ENCODE peak calls at places on chromosomes 11 and 22, in four cellular contexts. W is GM06990, Z is Peyer's patch, C is kidney. Y is an unnamed sample.

GRCh38 chr11:114088836-114089235 is 29.3 kb downstream of the ZBTB16 start:
- DNase-seq in W (no peak), C (no peak), Z (no peak), Y (no peak)

GRCh38 chr11:117221775-117222517 is 9.9 kb downstream of the PCSK7 start:
- DNase-seq in W (no peak), Z (peak; percentile 55), C (peak; percentile 92), Y (no peak)

GRCh38 chr22:30628491-30628890 is 7.1 kb upstream of the SLC35E4 start:
- DNase-seq in W (no peak), C (no peak), Z (no peak), Y (no peak)

GRCh38 chr11:32374261-32374711 is 61.1 kb downstream of the WT1 start:
- DNase-seq in C (no peak), W (peak; percentile 44), Z (no peak), Y (peak; percentile 80)

GRCh38 chr11:1202154-1202775 is 20.6 kb upstream of the MUC5B start:
- DNase-seq in Z (peak; percentile 44), W (peak; percentile 6), C (peak; percentile 65), Y (peak; percentile 13)

GRCh38 chr11:118820412-118821357 is 29.7 kb upstream of the DDX6 start:
- DNase-seq in Z (peak; percentile 88), W (peak; percentile 86), C (peak; percentile 95), Y (peak; percentile 97)

GRCh38 chr11:19380375-19380774 is 139.6 kb upstream of the E2F8 start:
- DNase-seq in Z (no peak), C (no peak), W (no peak), Y (no peak)

GRCh38 chr11:119218141-119218878 is 12.2 kb downstream of the CBL start:
- DNase-seq in W (no peak), Z (no peak), C (no peak), Y (no peak)

GRCh38 chr11:66311965-66312548 is 4.8 kb downstream of the CD248 start:
- DNase-seq in C (peak; percentile 97), W (peak; percentile 94), Z (peak; percentile 96), Y (peak; percentile 94)

GRCh38 chr11:78419327-78419726 is 1.7 kb upstream of the GAB2 start:
- DNase-seq in W (no peak), Z (no peak), C (no peak), Y (no peak)

GRCh38 chr11:36153581-36153980 is 135.6 kb downstream of the COMMD9 start:
- DNase-seq in W (no peak), Z (no peak), C (no peak), Y (no peak)

GRCh38 chr11:65384301-65384889 is 1.9 kb upstream of the SLC25A45 start:
- DNase-seq in W (no peak), Z (no peak), C (no peak), Y (no peak)

GRCh38 chr22:20013382-20013871 is 3.2 kb downstream of the ARVCF start:
- DNase-seq in W (no peak), Z (peak; percentile 68), C (peak; percentile 89), Y (peak; percentile 62)

GRCh38 chr11:104897891-104898684 is at the start of gene CASP12:
- DNase-seq in W (peak; percentile 31), C (no peak), Z (no peak), Y (peak; percentile 74)

GRCh38 chr11:72141066-72141465 is 5.5 kb downstream of the FOLR3 start:
- DNase-seq in C (no peak), Z (no peak), W (no peak), Y (no peak)

GRCh38 chr11:63761173-63761572 is 7.4 kb downstream of the ZFTA start:
- DNase-seq in Z (no peak), C (no peak), W (no peak), Y (no peak)

GRCh38 chr11:85627332-85627997 is at the start of gene DLG2:
- DNase-seq in C (no peak), W (no peak), Z (no peak), Y (peak; percentile 23)

GRCh38 chr22:34804588-34804987 is 261.4 kb upstream of the ISX start:
- DNase-seq in Z (no peak), C (no peak), W (no peak), Y (peak; percentile 36)

GRCh38 chr22:17396531-17396930 is 27.3 kb downstream of the CECR2 start:
- DNase-seq in Z (no peak), C (no peak), W (no peak), Y (no peak)

GRCh38 chr22:33400891-33401290 is 342.7 kb upstream of the SYN3 start:
- DNase-seq in C (no peak), Z (no peak), W (no peak), Y (no peak)

GRCh38 chr11:104964247-104964646 is 4.1 kb downstream of the CASP4 start:
- DNase-seq in Z (no peak), W (no peak), C (no peak), Y (no peak)

GRCh38 chr11:129368889-129369672 is 6.6 kb upstream of the BARX2 start:
- DNase-seq in Z (no peak), C (no peak), W (no peak), Y (no peak)

GRCh38 chr11:102669664-102670063 is 35.9 kb downstream of the MMP27 start:
- DNase-seq in Z (no peak), W (no peak), C (no peak), Y (peak; percentile 6)

GRCh38 chr11:122765487-122766131 is 72.7 kb upstream of the CRTAM start:
- DNase-seq in C (no peak), Z (no peak), W (no peak), Y (no peak)

GRCh38 chr11:81345609-81346008 is 1388.1 kb downstream of the FAM181B start:
- DNase-seq in W (no peak), C (no peak), Z (no peak), Y (no peak)

GRCh38 chr22:37676691-37677627 is 1.5 kb downstream of the LGALS1 start:
- DNase-seq in C (peak; percentile 95), W (peak; percentile 93), Z (peak; percentile 87), Y (peak; percentile 93)

GRCh38 chr11:66976048-66976467 is 954 bp downstream of the C11orf86 start:
- DNase-seq in C (no peak), Z (no peak), W (no peak), Y (no peak)

GRCh38 chr11:8086001-8086479 is 5.0 kb downstream of the TUB start:
- DNase-seq in Z (no peak), C (no peak), W (no peak), Y (no peak)

GRCh38 chr11:99739464-99740089 is 718.8 kb downstream of the CNTN5 start:
- DNase-seq in C (no peak), Z (no peak), W (no peak), Y (peak; percentile 40)

GRCh38 chr11:67099841-67100324 is 19.2 kb upstream of the KDM2A start:
- DNase-seq in C (no peak), W (peak; percentile 53), Z (no peak), Y (peak; percentile 84)

GRCh38 chr22:23387827-23388491 is 192.1 kb downstream of the IGLL1 start:
- DNase-seq in Z (peak; percentile 52), W (no peak), C (peak; percentile 78), Y (no peak)

GRCh38 chr22:42695294-42695693 is 25.4 kb downstream of the A4GALT start:
- DNase-seq in Z (no peak), C (peak; percentile 56), W (no peak), Y (no peak)

GRCh38 chr22:19962909-19963806 is 21.5 kb upstream of the TXNRD2 start:
- DNase-seq in Z (peak; percentile 95), W (no peak), C (peak; percentile 94), Y (no peak)

GRCh38 chr11:65189191-65189590 is 7.5 kb downstream of the CAPN1 start:
- DNase-seq in Z (no peak), C (peak; percentile 16), W (no peak), Y (no peak)

GRCh38 chr22:44580756-44581435 is 82.9 kb upstream of the RTL6 start:
- DNase-seq in C (peak; percentile 26), W (no peak), Z (peak; percentile 9), Y (no peak)

GRCh38 chr11:2105536-2105935 is 33.7 kb downstream of the IGF2 start:
- DNase-seq in Z (no peak), C (peak; percentile 63), W (no peak), Y (no peak)

DNA sequence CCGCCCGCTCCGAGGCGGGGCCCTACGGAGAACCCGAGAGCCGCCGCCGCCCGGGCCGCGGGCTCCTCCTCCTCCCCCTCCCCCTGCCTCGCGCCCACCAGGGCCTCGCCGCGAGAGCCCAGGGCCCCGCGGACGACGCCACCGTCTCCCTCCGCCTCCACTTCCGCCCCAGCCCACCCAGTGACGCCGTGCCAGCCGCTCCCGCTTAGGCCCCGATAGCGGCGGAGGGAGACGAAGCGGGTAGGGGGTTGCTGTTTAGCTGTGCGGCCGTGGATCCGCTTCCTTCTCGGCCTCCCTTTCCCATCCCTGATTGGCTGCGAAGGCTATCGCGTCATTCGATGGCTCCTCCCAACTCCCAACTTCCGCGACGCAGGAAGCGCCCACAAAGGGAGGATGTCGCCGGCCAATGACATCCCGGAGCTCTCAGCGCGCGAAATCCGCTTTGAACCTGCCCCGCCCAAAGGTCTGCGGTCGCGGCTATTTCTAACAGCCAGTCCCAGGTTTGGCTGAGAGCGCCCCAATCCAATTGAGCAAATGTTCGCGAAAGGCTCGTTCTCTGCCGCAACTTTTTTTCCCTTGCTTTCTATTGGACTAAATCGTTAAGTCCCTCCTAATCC is at the start of gene FAM76B:
- DNase-seq in W (peak; percentile 98), C (peak; percentile 99), Z (peak; percentile 98), Y (peak; percentile 99)
- H3K4me3 ChIP-seq in W (peak within 1 kb of the TSS; percentile 93), C (peak within 1 kb of the TSS; percentile 85), Z (peak within 1 kb of the TSS; percentile 82), Y (peak within 1 kb of the TSS; percentile 88)

GRCh38 chr11:111364503-111364902 is 14.6 kb downstream of the POU2AF1 start:
- DNase-seq in W (no peak), C (no peak), Z (no peak), Y (no peak)

GRCh38 chr11:111363985-111364384 is 15.1 kb downstream of the POU2AF1 start:
- DNase-seq in W (no peak), C (no peak), Z (no peak), Y (peak; percentile 58)

GRCh38 chr11:111361082-111361801 is 17.8 kb downstream of the POU2AF1 start:
- DNase-seq in C (no peak), Z (no peak), W (no peak), Y (peak; percentile 27)

GRCh38 chr11:111361874-111362273 is 17.2 kb downstream of the POU2AF1 start:
- DNase-seq in Z (no peak), W (no peak), C (peak; percentile 57), Y (peak; percentile 18)

GRCh38 chr11:111362887-111363411 is 16.1 kb downstream of the POU2AF1 start:
- DNase-seq in W (no peak), C (no peak), Z (no peak), Y (peak; percentile 6)
- TF ChIP-seq CTCF in W (no peak), C (no peak), Z (no peak), Y (no peak)

DNA sequence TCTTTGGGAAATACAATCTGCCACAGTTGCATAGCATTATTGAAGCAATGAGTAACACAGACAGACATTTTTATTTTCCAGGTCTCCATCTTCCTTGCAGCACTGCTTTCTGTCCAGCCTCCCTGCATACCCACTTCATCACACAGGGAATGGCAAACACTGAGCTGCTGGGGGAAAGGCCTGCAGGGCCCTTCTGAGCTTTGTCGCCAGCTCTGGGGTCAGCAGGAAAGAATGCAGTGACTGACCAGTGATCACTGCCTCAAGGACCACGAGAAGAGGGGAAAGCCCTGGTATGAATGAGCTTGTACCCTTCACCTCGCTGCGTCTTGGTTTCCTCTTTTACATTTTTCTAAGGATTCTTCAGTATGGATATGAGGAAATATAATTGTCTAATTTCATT is 21.3 kb upstream of the MICAL2 start:
- DNase-seq in W (no peak), Z (peak; percentile 16), C (no peak), Y (no peak)
- H3K4me3 ChIP-seq in W (no peak overlapping the region), Z (no peak overlapping the region), C (no peak overlapping the region), Y (no peak overlapping the region)

DNA sequence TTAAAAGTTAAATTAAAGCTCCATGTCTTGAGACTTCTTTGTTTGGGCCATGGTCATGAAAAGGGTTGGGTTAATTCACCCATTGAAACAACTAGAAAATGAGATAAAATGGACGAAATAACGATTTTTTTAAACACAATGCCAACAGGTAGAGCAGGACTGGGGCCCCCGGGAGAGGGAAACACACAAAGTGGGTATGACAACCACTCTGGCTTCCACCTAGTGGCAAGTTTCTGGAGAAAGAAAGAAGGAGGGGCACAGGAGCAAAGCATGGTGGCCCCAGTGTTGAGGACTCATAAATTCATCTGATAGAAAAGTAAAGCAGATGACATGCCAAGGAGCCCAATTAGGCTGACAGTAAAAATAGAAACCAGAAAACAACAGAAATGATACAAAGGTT is 68.4 kb downstream of the MYEOV start:
- DNase-seq in C (no peak), Z (no peak), W (no peak), Y (no peak)
- TF ChIP-seq CTCF in C (no peak), Z (no peak), W (no peak), Y (no peak)

Y was measured in GM12865.